ENCODE peak calls at places on chromosomes 4 and X, in ten cellular contexts. One of them, this sample, is unnamed.
A peak's percentile ranks its signal among the peaks of the same experiment; 100 is the strongest.

GRCh38 chr4:19256823-19257222 is 994.9 kb upstream of the SLIT2 start:
- DNase-seq in keratinocyte: no peak
- DNase-seq in BJ: no peak
- DNase-seq in neural crest cell: no peak
- DNase-seq in AG09319: no peak
- DNase-seq in lower leg skin: no peak
- DNase-seq in suprapubic skin: no peak
- DNase-seq in left ventricle myocardium inferior: no peak
- DNase-seq in IMR-90: no peak
- DNase-seq in CD4-positive, alpha-beta T cell: no peak
- DNase-seq in this sample: no peak

GRCh38 chrX:17812763-17813162 is 48.3 kb downstream of the RAI2 start:
- DNase-seq in CD4-positive, alpha-beta T cell: no peak
- DNase-seq in BJ: no peak
- DNase-seq in suprapubic skin: no peak
- DNase-seq in AG09319: no peak
- DNase-seq in left ventricle myocardium inferior: no peak
- DNase-seq in IMR-90: no peak
- DNase-seq in neural crest cell: no peak
- DNase-seq in keratinocyte: no peak
- DNase-seq in lower leg skin: no peak
- DNase-seq in this sample: no peak

GRCh38 chrX:46803140-46803539 is 33.7 kb upstream of the RP2 start:
- DNase-seq in left ventricle myocardium inferior: no peak
- DNase-seq in AG09319: no peak
- DNase-seq in keratinocyte: no peak
- DNase-seq in CD4-positive, alpha-beta T cell: no peak
- DNase-seq in BJ: no peak
- DNase-seq in suprapubic skin: no peak
- DNase-seq in IMR-90: no peak
- DNase-seq in lower leg skin: no peak
- DNase-seq in neural crest cell: no peak
- DNase-seq in this sample: no peak

GRCh38 chrX:37755073-37755472 is 24.8 kb upstream of the CYBB start:
- DNase-seq in CD4-positive, alpha-beta T cell: no peak
- DNase-seq in keratinocyte: no peak
- DNase-seq in suprapubic skin: no peak
- DNase-seq in left ventricle myocardium inferior: no peak
- DNase-seq in IMR-90: no peak
- DNase-seq in neural crest cell: no peak
- DNase-seq in BJ: no peak
- DNase-seq in AG09319: no peak
- DNase-seq in lower leg skin: no peak
- DNase-seq in this sample: peak; percentile 61

GRCh38 chr4:16337936-16338335 is 111.7 kb upstream of the TAPT1 start:
- DNase-seq in IMR-90: no peak
- DNase-seq in CD4-positive, alpha-beta T cell: no peak
- DNase-seq in left ventricle myocardium inferior: no peak
- DNase-seq in BJ: no peak
- DNase-seq in lower leg skin: no peak
- DNase-seq in keratinocyte: peak; percentile 26
- DNase-seq in suprapubic skin: no peak
- DNase-seq in neural crest cell: no peak
- DNase-seq in AG09319: no peak
- DNase-seq in this sample: no peak

GRCh38 chr4:38230821-38231583 is 270.8 kb downstream of the PTTG2 start:
- DNase-seq in suprapubic skin: no peak
- DNase-seq in AG09319: no peak
- DNase-seq in IMR-90: no peak
- DNase-seq in BJ: no peak
- DNase-seq in keratinocyte: no peak
- DNase-seq in lower leg skin: no peak
- DNase-seq in CD4-positive, alpha-beta T cell: no peak
- DNase-seq in neural crest cell: no peak
- DNase-seq in left ventricle myocardium inferior: no peak
- DNase-seq in this sample: no peak

GRCh38 chrX:119093991-119094741 is 21.4 kb downstream of the CT47C1 start:
- DNase-seq in IMR-90: peak; percentile 4
- DNase-seq in BJ: no peak
- DNase-seq in lower leg skin: no peak
- DNase-seq in suprapubic skin: no peak
- DNase-seq in keratinocyte: no peak
- DNase-seq in neural crest cell: no peak
- DNase-seq in left ventricle myocardium inferior: no peak
- DNase-seq in AG09319: peak; percentile 4
- DNase-seq in CD4-positive, alpha-beta T cell: no peak
- DNase-seq in this sample: no peak

GRCh38 chr4:130336585-130337217 is 1240.7 kb downstream of the C4orf33 start:
- DNase-seq in BJ: no peak
- DNase-seq in AG09319: no peak
- DNase-seq in keratinocyte: no peak
- DNase-seq in neural crest cell: no peak
- DNase-seq in left ventricle myocardium inferior: no peak
- DNase-seq in lower leg skin: no peak
- DNase-seq in suprapubic skin: no peak
- DNase-seq in IMR-90: peak; percentile 20
- DNase-seq in CD4-positive, alpha-beta T cell: no peak
- DNase-seq in this sample: no peak

GRCh38 chr4:186918466-186918865 is 194.8 kb upstream of the FAT1 start:
- DNase-seq in lower leg skin: no peak
- DNase-seq in suprapubic skin: no peak
- DNase-seq in BJ: no peak
- DNase-seq in IMR-90: no peak
- DNase-seq in CD4-positive, alpha-beta T cell: no peak
- DNase-seq in keratinocyte: no peak
- DNase-seq in left ventricle myocardium inferior: no peak
- DNase-seq in neural crest cell: no peak
- DNase-seq in AG09319: no peak
- DNase-seq in this sample: no peak

GRCh38 chrX:63561425-63561824 is 210.3 kb upstream of the SPIN4 start:
- DNase-seq in neural crest cell: no peak
- DNase-seq in BJ: no peak
- DNase-seq in AG09319: no peak
- DNase-seq in keratinocyte: no peak
- DNase-seq in left ventricle myocardium inferior: no peak
- DNase-seq in lower leg skin: no peak
- DNase-seq in IMR-90: no peak
- DNase-seq in CD4-positive, alpha-beta T cell: no peak
- DNase-seq in suprapubic skin: no peak
- DNase-seq in this sample: no peak

GRCh38 chr4:20890752-20891151 is 190.5 kb downstream of the PACRGL start:
- DNase-seq in neural crest cell: no peak
- DNase-seq in CD4-positive, alpha-beta T cell: no peak
- DNase-seq in BJ: no peak
- DNase-seq in keratinocyte: no peak
- DNase-seq in lower leg skin: no peak
- DNase-seq in suprapubic skin: no peak
- DNase-seq in IMR-90: no peak
- DNase-seq in AG09319: no peak
- DNase-seq in left ventricle myocardium inferior: no peak
- DNase-seq in this sample: no peak

GRCh38 chr4:20895988-20896387 is 195.7 kb downstream of the PACRGL start:
- DNase-seq in lower leg skin: no peak
- DNase-seq in keratinocyte: no peak
- DNase-seq in neural crest cell: no peak
- DNase-seq in BJ: no peak
- DNase-seq in CD4-positive, alpha-beta T cell: no peak
- DNase-seq in suprapubic skin: no peak
- DNase-seq in AG09319: no peak
- DNase-seq in IMR-90: no peak
- DNase-seq in left ventricle myocardium inferior: no peak
- DNase-seq in this sample: no peak

GRCh38 chr4:20889901-20890300 is 189.6 kb downstream of the PACRGL start:
- DNase-seq in left ventricle myocardium inferior: no peak
- DNase-seq in AG09319: no peak
- DNase-seq in BJ: no peak
- DNase-seq in lower leg skin: no peak
- DNase-seq in suprapubic skin: no peak
- DNase-seq in CD4-positive, alpha-beta T cell: no peak
- DNase-seq in keratinocyte: no peak
- DNase-seq in IMR-90: no peak
- DNase-seq in neural crest cell: no peak
- DNase-seq in this sample: no peak

GRCh38 chr4:20895208-20895607 is 194.9 kb downstream of the PACRGL start:
- DNase-seq in CD4-positive, alpha-beta T cell: no peak
- DNase-seq in BJ: no peak
- DNase-seq in IMR-90: no peak
- DNase-seq in neural crest cell: no peak
- DNase-seq in keratinocyte: no peak
- DNase-seq in left ventricle myocardium inferior: no peak
- DNase-seq in AG09319: no peak
- DNase-seq in suprapubic skin: no peak
- DNase-seq in lower leg skin: no peak
- DNase-seq in this sample: no peak
- TF ChIP-seq CTCF in CD4-positive, alpha-beta T cell: no peak
- TF ChIP-seq CTCF in BJ: no peak
- TF ChIP-seq CTCF in IMR-90: no peak
- TF ChIP-seq CTCF in neural crest cell: no peak
- TF ChIP-seq CTCF in keratinocyte: no peak
- TF ChIP-seq CTCF in left ventricle myocardium inferior: no peak
- TF ChIP-seq CTCF in AG09319: no peak
- TF ChIP-seq CTCF in suprapubic skin: no peak
- TF ChIP-seq CTCF in lower leg skin: no peak
- TF ChIP-seq CTCF in this sample: no peak

GRCh38 chrX:25018682-25019081 is 2.9 kb upstream of the ARX start:
- DNase-seq in lower leg skin: no peak
- DNase-seq in CD4-positive, alpha-beta T cell: no peak
- DNase-seq in BJ: no peak
- DNase-seq in left ventricle myocardium inferior: no peak
- DNase-seq in suprapubic skin: no peak
- DNase-seq in IMR-90: no peak
- DNase-seq in keratinocyte: no peak
- DNase-seq in neural crest cell: no peak
- DNase-seq in AG09319: no peak
- DNase-seq in this sample: no peak

GRCh38 chrX:25019707-25020390 is 4.1 kb upstream of the ARX start:
- DNase-seq in IMR-90: no peak
- DNase-seq in lower leg skin: no peak
- DNase-seq in neural crest cell: no peak
- DNase-seq in left ventricle myocardium inferior: no peak
- DNase-seq in BJ: no peak
- DNase-seq in keratinocyte: no peak
- DNase-seq in suprapubic skin: no peak
- DNase-seq in AG09319: no peak
- DNase-seq in CD4-positive, alpha-beta T cell: no peak
- DNase-seq in this sample: no peak

GRCh38 chrX:25021132-25021498 is 5.3 kb upstream of the ARX start:
- DNase-seq in AG09319: no peak
- DNase-seq in neural crest cell: no peak
- DNase-seq in IMR-90: no peak
- DNase-seq in left ventricle myocardium inferior: no peak
- DNase-seq in CD4-positive, alpha-beta T cell: no peak
- DNase-seq in suprapubic skin: no peak
- DNase-seq in lower leg skin: no peak
- DNase-seq in keratinocyte: no peak
- DNase-seq in BJ: no peak
- DNase-seq in this sample: no peak

GRCh38 chrX:25022499-25023325 is 6.9 kb upstream of the ARX start:
- DNase-seq in suprapubic skin: no peak
- DNase-seq in keratinocyte: no peak
- DNase-seq in left ventricle myocardium inferior: no peak
- DNase-seq in BJ: no peak
- DNase-seq in CD4-positive, alpha-beta T cell: no peak
- DNase-seq in IMR-90: no peak
- DNase-seq in AG09319: no peak
- DNase-seq in neural crest cell: no peak
- DNase-seq in lower leg skin: no peak
- DNase-seq in this sample: no peak

GRCh38 chrX:25020391-25021131 is 4.8 kb upstream of the ARX start:
- DNase-seq in AG09319: no peak
- DNase-seq in suprapubic skin: no peak
- DNase-seq in lower leg skin: no peak
- DNase-seq in neural crest cell: peak; percentile 70
- DNase-seq in keratinocyte: no peak
- DNase-seq in IMR-90: no peak
- DNase-seq in left ventricle myocardium inferior: no peak
- DNase-seq in CD4-positive, alpha-beta T cell: no peak
- DNase-seq in BJ: no peak
- DNase-seq in this sample: no peak
- TF ChIP-seq CTCF in AG09319: peak; percentile 34
- TF ChIP-seq CTCF in suprapubic skin: no peak
- TF ChIP-seq CTCF in lower leg skin: no peak
- TF ChIP-seq CTCF in neural crest cell: peak; percentile 94
- TF ChIP-seq CTCF in keratinocyte: peak; percentile 41
- TF ChIP-seq CTCF in IMR-90: peak; percentile 43
- TF ChIP-seq CTCF in left ventricle myocardium inferior: peak; percentile 45
- TF ChIP-seq CTCF in CD4-positive, alpha-beta T cell: peak; percentile 40
- TF ChIP-seq CTCF in BJ: peak; percentile 52
- TF ChIP-seq CTCF in this sample: peak; percentile 66

GRCh38 chr4:60744767-60745166 is 455.4 kb upstream of the ADGRL3 start:
- DNase-seq in AG09319: no peak
- DNase-seq in IMR-90: peak; percentile 45
- DNase-seq in CD4-positive, alpha-beta T cell: no peak
- DNase-seq in BJ: no peak
- DNase-seq in suprapubic skin: no peak
- DNase-seq in left ventricle myocardium inferior: no peak
- DNase-seq in lower leg skin: no peak
- DNase-seq in keratinocyte: no peak
- DNase-seq in neural crest cell: no peak
- DNase-seq in this sample: no peak
- TF ChIP-seq CTCF in AG09319: no peak
- TF ChIP-seq CTCF in IMR-90: peak; percentile 27
- TF ChIP-seq CTCF in CD4-positive, alpha-beta T cell: no peak
- TF ChIP-seq CTCF in BJ: peak; percentile 25
- TF ChIP-seq CTCF in suprapubic skin: no peak
- TF ChIP-seq CTCF in left ventricle myocardium inferior: no peak
- TF ChIP-seq CTCF in lower leg skin: no peak
- TF ChIP-seq CTCF in keratinocyte: peak; percentile 47
- TF ChIP-seq CTCF in neural crest cell: no peak
- TF ChIP-seq CTCF in this sample: no peak

DNA sequence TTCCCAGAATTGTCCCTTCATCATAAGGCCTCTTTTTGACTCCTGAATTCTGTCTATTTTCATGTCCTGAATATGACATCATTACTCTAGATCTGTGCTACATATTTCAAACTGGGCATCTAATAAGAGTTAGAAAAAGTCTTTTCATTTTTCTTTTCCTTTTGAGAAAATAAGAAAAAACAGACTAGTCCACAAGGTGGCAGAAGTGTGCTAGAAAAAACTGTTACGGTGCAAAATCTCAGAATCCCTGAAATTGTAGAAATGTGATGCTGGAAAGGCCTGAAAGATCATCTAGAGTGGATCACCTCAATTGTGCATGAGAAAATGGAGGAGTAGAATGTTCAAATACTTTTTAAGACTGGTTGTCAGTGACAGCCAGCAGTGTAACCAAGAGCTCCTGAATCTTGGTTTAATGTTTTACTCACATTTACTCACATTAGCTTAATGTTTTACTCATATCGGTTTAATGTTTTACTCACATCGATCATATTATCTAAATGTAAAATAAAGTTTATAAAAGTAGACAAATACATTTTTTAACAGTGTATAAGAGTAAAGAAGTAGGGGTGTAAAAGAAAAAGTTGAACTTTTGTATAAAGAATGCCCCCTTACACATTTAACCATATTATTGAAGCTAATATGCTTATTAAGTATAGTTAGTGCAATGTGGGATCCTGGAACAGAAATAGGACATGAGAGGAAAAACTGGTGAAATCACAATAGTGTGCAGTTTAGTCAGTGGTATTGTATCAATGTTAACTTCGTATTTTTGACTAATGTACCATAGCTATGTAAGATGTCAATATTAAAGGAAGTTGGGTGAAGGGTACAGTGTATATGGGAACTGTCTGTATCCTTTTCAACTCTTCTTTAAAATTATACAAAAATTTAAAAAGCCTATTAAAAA is 15.2 kb downstream of the ASB11 start:
- DNase-seq in IMR-90: peak; percentile 30
- DNase-seq in keratinocyte: no peak
- DNase-seq in BJ: no peak
- DNase-seq in lower leg skin: no peak
- DNase-seq in AG09319: no peak
- DNase-seq in left ventricle myocardium inferior: no peak
- DNase-seq in neural crest cell: peak; percentile 14
- DNase-seq in suprapubic skin: no peak
- DNase-seq in CD4-positive, alpha-beta T cell: no peak
- DNase-seq in this sample: no peak
- TF ChIP-seq CTCF in IMR-90: peak; percentile 54
- TF ChIP-seq CTCF in keratinocyte: no peak
- TF ChIP-seq CTCF in BJ: peak; percentile 45
- TF ChIP-seq CTCF in lower leg skin: no peak
- TF ChIP-seq CTCF in AG09319: peak; percentile 50
- TF ChIP-seq CTCF in left ventricle myocardium inferior: peak; percentile 59
- TF ChIP-seq CTCF in neural crest cell: peak; percentile 72
- TF ChIP-seq CTCF in suprapubic skin: no peak
- TF ChIP-seq CTCF in CD4-positive, alpha-beta T cell: peak; percentile 21
- TF ChIP-seq CTCF in this sample: peak; percentile 60